ENCODE peak calls at places on chromosomes 13 and 19, in ten cellular contexts. C is uterus; E is fibroblast of pulmonary artery; M is brain microvascular endothelial cell; P is RPMI8226; N is activated naive CD8-positive, alpha-beta T cell treated with anti-CD3 and anti-CD28 coated beads, Interleukin-2, amount 50 U/mL, for 24 hours; K is amygdala; R is activated gamma-delta T cell treated with Interleukin-2 at 50 U/mL for 16 hours; Q is midbrain; L is B cell. W is an unnamed sample.

GRCh38 chr13:31361673-31362072 is 161.9 kb downstream of the B3GLCT start:
- DNase-seq in C (no peak), E (peak), M (no peak), P (no peak), N (no peak), K (no peak), R (no peak), Q (no peak), L (no peak), W (no peak)

GRCh38 chr13:43388282-43389034 is 365.1 kb downstream of the DNAJC15 start:
- DNase-seq in C (no peak), E (no peak), M (no peak), P (no peak), N (no peak), K (no peak), R (no peak), Q (no peak), L (no peak), W (no peak)

GRCh38 chr13:51729853-51730553 is 74.0 kb downstream of the DHRS12 start:
- DNase-seq in C (peak), E (peak), M (peak), P (no peak), N (peak), K (no peak), R (no peak), Q (no peak), L (no peak), W (peak)

GRCh38 chr13:34151885-34152284 is 333.9 kb downstream of the RFC3 start:
- DNase-seq in C (no peak), E (no peak), M (no peak), P (no peak), N (no peak), K (no peak), R (no peak), Q (no peak), L (no peak), W (no peak)

GRCh38 chr13:113787694-113788093 is 28.7 kb downstream of the TMEM255B start:
- DNase-seq in C (no peak), E (no peak), M (no peak), P (no peak), N (no peak), K (no peak), R (no peak), Q (no peak), L (no peak), W (no peak)

GRCh38 chr13:32503727-32504126 is 34.9 kb downstream of the N4BP2L2 start:
- DNase-seq in C (no peak), E (no peak), M (no peak), P (no peak), N (no peak), K (no peak), R (no peak), Q (no peak), L (no peak), W (no peak)

GRCh38 chr13:90919153-90919552 is 428.3 kb upstream of the MIR17HG start:
- DNase-seq in C (no peak), E (no peak), M (no peak), P (no peak), N (no peak), K (no peak), R (no peak), Q (no peak), L (no peak), W (no peak)

GRCh38 chr13:98691360-98691759 is 61.1 kb downstream of the SLC15A1 start:
- DNase-seq in C (no peak), E (no peak), M (no peak), P (no peak), N (no peak), K (no peak), R (no peak), Q (no peak), L (no peak), W (no peak)

GRCh38 chr19:52896431-52897148 is 845 bp downstream of the ZNF320 start:
- DNase-seq in C (peak), E (peak), M (peak), P (peak), N (no peak), K (no peak), R (no peak), Q (no peak), L (no peak), W (no peak)

GRCh38 chr13:101127741-101128353 is 288.5 kb downstream of the NALCN start:
- DNase-seq in C (no peak), E (peak), M (peak), P (peak), N (peak), K (no peak), R (no peak), Q (peak), L (peak), W (peak)

GRCh38 chr19:20072936-20073335 is 4.9 kb upstream of the ZNF90 start:
- DNase-seq in C (no peak), E (no peak), M (no peak), P (no peak), N (no peak), K (no peak), R (no peak), Q (no peak), L (no peak), W (no peak)

GRCh38 chr19:5212101-5212500 is 128.5 kb downstream of the PTPRS start:
- DNase-seq in C (no peak), E (no peak), M (no peak), P (no peak), N (no peak), K (no peak), R (no peak), Q (no peak), L (no peak), W (no peak)

GRCh38 chr13:112972258-112972657 is 3.2 kb downstream of the MCF2L start:
- DNase-seq in C (no peak), E (no peak), M (no peak), P (no peak), N (no peak), K (no peak), R (no peak), Q (no peak), L (no peak), W (no peak)

GRCh38 chr13:50126378-50127016 is 111.3 kb downstream of the KCNRG start:
- DNase-seq in C (no peak), E (peak), M (no peak), P (peak), N (peak), K (no peak), R (no peak), Q (no peak), L (no peak), W (peak)

GRCh38 chr13:80611310-80611709 is 270.4 kb upstream of the SPRY2 start:
- DNase-seq in C (no peak), E (no peak), M (no peak), P (no peak), N (no peak), K (no peak), R (no peak), Q (no peak), L (no peak), W (no peak)

GRCh38 chr19:41323023-41323422 is 13.1 kb downstream of the CCDC97 start:
- DNase-seq in C (peak), E (peak), M (peak), P (no peak), N (no peak), K (no peak), R (no peak), Q (no peak), L (no peak), W (no peak)

GRCh38 chr19:19558055-19558454 is 20.0 kb downstream of the CILP2 start:
- DNase-seq in C (no peak), E (no peak), M (no peak), P (no peak), N (no peak), K (no peak), R (no peak), Q (no peak), L (no peak), W (no peak)

GRCh38 chr13:52393572-52394357 is 12.2 kb downstream of the THSD1 start:
- DNase-seq in C (no peak), E (no peak), M (no peak), P (no peak), N (no peak), K (no peak), R (no peak), Q (no peak), L (no peak), W (no peak)

GRCh38 chr13:114002009-114002544 is 28.2 kb upstream of the C13orf46 start:
- DNase-seq in C (no peak), E (no peak), M (no peak), P (no peak), N (no peak), K (no peak), R (no peak), Q (no peak), L (no peak), W (no peak)

GRCh38 chr19:49338691-49339363 is 3.6 kb downstream of the CD37 start:
- DNase-seq in C (peak), E (peak), M (peak), P (no peak), N (peak), K (no peak), R (no peak), Q (no peak), L (peak), W (no peak)

GRCh38 chr13:61123533-61124269 is 291.9 kb downstream of the PCDH20 start:
- DNase-seq in C (no peak), E (no peak), M (no peak), P (no peak), N (no peak), K (no peak), R (no peak), Q (no peak), L (no peak), W (no peak)